ENCODE peak calls at places on chromosomes 12 and 14, in six cellular contexts. Z, F, R, W, U and C are unnamed samples.

GRCh38 chr12:46351861-46352595 is 20.5 kb downstream of the SLC38A2 start:
- DNase-seq in Z (no peak), W (no peak), U (no peak), R (no peak), F (no peak), C (no peak)

GRCh38 chr12:77685112-77685511 is 145.6 kb upstream of the NAV3 start:
- DNase-seq in Z (no peak), U (no peak), W (no peak), R (no peak), F (peak; percentile 18), C (peak; percentile 3)

GRCh38 chr14:93984070-93984469 is 7.7 kb upstream of the ASB2 start:
- DNase-seq in W (peak; percentile 26), F (no peak), Z (no peak), R (no peak), U (no peak), C (no peak)

GRCh38 chr12:117284160-117284559 is 77.3 kb downstream of the NOS1 start:
- DNase-seq in F (no peak), R (no peak), Z (no peak), U (no peak), W (no peak), C (no peak)

GRCh38 chr12:53974084-53975018 is at the start of gene HOTAIR:
- DNase-seq in Z (no peak), U (no peak), R (no peak), W (no peak), F (peak; percentile 58), C (peak; percentile 72)

GRCh38 chr14:101183376-101184103 is 280.0 kb upstream of the RTL1 start:
- DNase-seq in F (peak; percentile 6), U (peak; percentile 66), Z (no peak), R (peak; percentile 47), W (no peak), C (no peak)

GRCh38 chr14:77076118-77076631 is 21.9 kb upstream of the CIPC start:
- DNase-seq in Z (no peak), U (no peak), F (no peak), R (no peak), W (peak; percentile 74), C (no peak)

GRCh38 chr12:65603428-65604351 is 220.6 kb upstream of the HMGA2 start:
- DNase-seq in U (no peak), Z (no peak), F (no peak), R (no peak), W (peak; percentile 44), C (no peak)

GRCh38 chr14:68248481-68249255 is 429.1 kb downstream of the RAD51B start:
- DNase-seq in F (peak; percentile 47), R (no peak), Z (peak; percentile 34), W (no peak), U (peak; percentile 79), C (peak; percentile 52)

GRCh38 chr14:52351191-52351560 is 37.1 kb downstream of the PTGER2 start:
- DNase-seq in F (no peak), Z (no peak), U (no peak), R (no peak), W (no peak), C (no peak)

DNA sequence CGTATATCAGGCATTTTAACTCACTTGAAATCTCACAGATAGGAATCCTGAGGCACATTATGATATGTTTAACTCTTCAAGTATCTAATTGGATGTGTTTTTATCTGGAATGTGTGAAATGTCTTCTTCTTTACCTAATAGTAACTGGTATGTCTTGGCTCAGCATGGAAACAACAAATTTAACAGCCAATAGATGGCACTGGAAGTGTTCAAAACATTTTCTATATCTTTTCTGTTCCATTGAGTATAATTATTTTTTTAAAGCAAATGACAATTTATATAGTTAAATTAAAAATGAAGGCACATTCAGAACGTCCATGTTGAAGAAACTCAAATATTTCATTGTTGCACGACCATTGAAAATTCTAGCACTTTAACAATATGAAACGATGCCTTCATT is 164.6 kb upstream of the SLC16A7 start:
- DNase-seq in W (no peak), F (no peak), R (no peak), U (no peak), Z (no peak), C (no peak)
- TF ChIP-seq CTCF in W (no peak), F (no peak), R (peak; percentile 4), U (no peak), Z (no peak), C (no peak)

GRCh38 chr12:2273288-2273687 is 220.5 kb downstream of the CACNA1C start:
- DNase-seq in W (no peak), F (no peak), U (no peak), R (no peak), Z (no peak), C (no peak)
- TF ChIP-seq CTCF in W (no peak), F (no peak), U (peak; percentile 24), R (no peak), Z (no peak), C (no peak)

GRCh38 chr14:64955297-64955696 is 12.8 kb upstream of the GPX2 start:
- DNase-seq in U (no peak), Z (no peak), W (no peak), R (no peak), F (no peak), C (no peak)

GRCh38 chr14:64953310-64953654 is 10.7 kb upstream of the GPX2 start:
- DNase-seq in F (no peak), R (no peak), W (no peak), Z (no peak), U (no peak), C (no peak)

GRCh38 chr14:64952598-64953309 is 10.2 kb upstream of the GPX2 start:
- DNase-seq in F (peak; percentile 70), U (no peak), Z (no peak), W (no peak), R (no peak), C (peak; percentile 82)

GRCh38 chr14:64953661-64954060 is 11.1 kb upstream of the GPX2 start:
- DNase-seq in R (no peak), U (no peak), W (no peak), F (no peak), Z (no peak), C (no peak)

DNA sequence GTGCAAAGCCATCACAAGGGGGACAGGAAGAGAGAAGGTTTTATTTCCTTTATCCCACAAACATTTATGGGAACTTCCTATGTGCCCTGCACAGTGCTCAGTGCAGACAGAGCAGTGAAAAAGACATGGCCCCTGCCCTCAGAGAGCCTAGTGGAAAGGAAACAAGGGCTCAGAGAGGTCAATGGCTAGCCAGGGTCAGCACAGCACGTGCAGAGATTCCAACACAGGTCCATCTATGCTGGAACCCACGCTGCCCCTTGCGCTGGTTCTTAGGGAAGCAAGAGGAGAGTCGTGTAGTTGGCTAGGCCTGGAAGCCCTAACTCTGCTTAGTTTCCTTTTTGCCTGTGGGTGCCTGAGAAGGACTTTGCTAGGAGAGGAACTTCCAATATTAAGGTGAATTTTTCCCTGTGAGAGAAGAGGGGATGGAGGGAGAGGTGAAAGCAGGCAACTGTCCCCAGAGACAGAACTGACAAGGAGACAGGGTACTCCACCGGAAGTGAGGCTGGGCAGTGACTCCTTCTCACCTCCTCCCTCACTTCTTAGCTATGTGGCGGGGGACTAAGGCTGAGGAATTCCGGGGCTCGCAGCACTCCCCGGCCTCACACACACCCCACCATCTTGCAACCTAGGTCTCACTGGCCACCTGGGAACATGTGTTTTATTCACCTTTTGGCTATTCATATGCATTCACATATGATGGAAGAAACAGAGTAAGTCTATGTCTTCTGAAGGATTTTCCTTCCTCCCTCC is 12.1 kb upstream of the GPX2 start:
- DNase-seq in Z (no peak), W (no peak), R (no peak), F (no peak), U (no peak), C (no peak)
- TF ChIP-seq CTCF in Z (no peak), W (no peak), R (no peak), F (no peak), U (no peak), C (no peak)

DNA sequence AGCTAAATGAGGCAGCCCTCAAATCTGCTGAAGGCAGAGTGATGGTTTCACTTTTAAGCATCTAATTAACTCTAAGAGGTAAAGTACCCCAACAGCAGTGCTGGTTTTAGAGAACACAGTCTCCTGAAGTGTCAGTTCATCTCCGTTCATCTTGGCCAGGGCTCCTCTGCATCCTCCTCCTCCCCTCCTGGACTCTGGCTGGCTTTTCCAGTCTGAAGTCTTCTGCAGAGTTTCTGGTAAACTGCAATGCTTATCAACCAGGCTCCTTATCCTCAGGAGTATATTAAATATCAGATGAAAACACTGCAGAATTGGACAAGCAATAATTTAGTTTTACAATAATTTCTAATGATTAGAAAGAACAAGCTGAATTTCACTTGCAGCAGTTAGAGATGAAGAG is 115.4 kb downstream of the GTF2A1 start:
- DNase-seq in Z (no peak), W (no peak), F (no peak), U (no peak), R (no peak), C (no peak)
- TF ChIP-seq CTCF in Z (no peak), W (no peak), F (no peak), U (no peak), R (no peak), C (no peak)

GRCh38 chr12:95351745-95352144 is 122.2 kb upstream of the METAP2 start:
- DNase-seq in Z (no peak), U (no peak), W (no peak), F (no peak), R (no peak), C (no peak)
- TF ChIP-seq CTCF in Z (no peak), U (no peak), W (no peak), F (no peak), R (no peak), C (no peak)

DNA sequence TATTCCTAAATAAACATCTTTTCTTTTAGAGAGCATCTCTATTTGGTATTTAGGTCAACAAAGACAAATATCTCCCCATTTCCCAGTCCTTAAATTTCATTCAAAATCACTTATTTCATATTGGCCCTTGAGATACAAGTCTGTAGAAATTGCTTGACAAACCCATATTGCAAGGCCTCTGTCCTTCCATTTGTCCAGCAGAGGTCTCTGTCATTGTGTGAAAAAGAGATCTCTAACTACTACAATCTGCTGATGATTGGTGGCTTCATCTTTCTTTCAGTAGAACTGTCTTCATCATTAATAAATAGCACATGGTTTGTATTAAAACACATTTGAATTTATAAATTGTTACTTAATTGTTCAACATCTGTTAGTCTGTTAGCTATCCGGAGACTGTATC is 252.6 kb downstream of the ACSS3 start:
- DNase-seq in Z (no peak), W (no peak), R (no peak), F (no peak), U (no peak), C (no peak)
- TF ChIP-seq CTCF in Z (no peak), W (no peak), R (no peak), F (no peak), U (no peak), C (peak; percentile 11)

GRCh38 chr14:55136241-55136640 is 7.2 kb downstream of the LGALS3 start:
- DNase-seq in F (no peak), U (no peak), W (no peak), Z (no peak), R (no peak), C (no peak)

GRCh38 chr14:55139696-55140509 is 10.9 kb downstream of the LGALS3 start:
- DNase-seq in R (no peak), Z (no peak), F (no peak), U (no peak), W (no peak), C (no peak)

GRCh38 chr14:55139152-55139551 is 10.1 kb downstream of the LGALS3 start:
- DNase-seq in Z (no peak), U (no peak), F (no peak), W (no peak), R (no peak), C (no peak)

GRCh38 chr14:55136868-55137785 is 8.1 kb downstream of the LGALS3 start:
- DNase-seq in U (no peak), Z (no peak), W (no peak), R (no peak), F (no peak), C (no peak)

GRCh38 chr14:55138091-55138490 is 9.0 kb downstream of the LGALS3 start:
- DNase-seq in Z (no peak), F (no peak), R (no peak), U (no peak), W (no peak), C (no peak)
- TF ChIP-seq CTCF in Z (no peak), F (peak; percentile 10), R (no peak), U (no peak), W (no peak), C (no peak)